ENCODE peak calls at places on chromosomes 4 and X, in ten cellular contexts. U is upper lobe of right lung, N is omental fat pad, Q is choroid plexus epithelial cell, F is retinal pigment epithelial cell, O is B cell, A is hepatocyte, B is H9, S is body of pancreas, J is transverse colon. W is an unnamed sample.

GRCh38 chrX:45524296-45524695 is 323.6 kb upstream of the DIPK2B start:
- DNase-seq in U (no peak), N (no peak), Q (no peak), F (no peak), O (no peak), A (no peak), B (no peak), S (no peak), J (no peak), W (no peak)

GRCh38 chr4:150297861-150298474 is 219.7 kb downstream of the DCLK2 start:
- DNase-seq in U (no peak), N (peak), Q (peak), F (no peak), O (no peak), A (peak), B (no peak), S (peak), J (peak), W (peak)

GRCh38 chr4:102518703-102519131 is 17.6 kb downstream of the NFKB1 start:
- DNase-seq in U (no peak), N (no peak), Q (peak), F (no peak), O (no peak), A (no peak), B (no peak), S (no peak), J (no peak), W (no peak)

GRCh38 chr4:113837397-113837796 is 75.9 kb upstream of the CAMK2D start:
- DNase-seq in U (no peak), N (no peak), Q (peak), F (peak), O (peak), A (peak), B (no peak), S (no peak), J (no peak), W (peak)

GRCh38 chr4:5322321-5322720 is 271.0 kb downstream of the STK32B start:
- DNase-seq in U (no peak), N (no peak), Q (no peak), F (no peak), O (no peak), A (no peak), B (no peak), S (no peak), J (no peak), W (no peak)

GRCh38 chr4:88645994-88646393 is 51.6 kb downstream of the NAP1L5 start:
- DNase-seq in U (no peak), N (no peak), Q (no peak), F (no peak), O (no peak), A (no peak), B (no peak), S (no peak), J (no peak), W (no peak)

GRCh38 chr4:119227690-119228089 is 15.2 kb downstream of the USP53 start:
- DNase-seq in U (no peak), N (no peak), Q (peak), F (no peak), O (no peak), A (no peak), B (no peak), S (no peak), J (no peak), W (no peak)

GRCh38 chr4:56619160-56619559 is 61.9 kb downstream of the HOPX start:
- DNase-seq in U (no peak), N (no peak), Q (peak), F (no peak), O (no peak), A (no peak), B (no peak), S (no peak), J (no peak), W (no peak)

GRCh38 chr4:23857353-23857752 is 32.5 kb downstream of the PPARGC1A start:
- DNase-seq in U (no peak), N (no peak), Q (peak), F (no peak), O (no peak), A (no peak), B (no peak), S (no peak), J (no peak), W (no peak)

GRCh38 chrX:46979340-46979739 is 67.1 kb downstream of the JADE3 start:
- DNase-seq in U (no peak), N (no peak), Q (peak), F (no peak), O (no peak), A (no peak), B (no peak), S (no peak), J (no peak), W (no peak)

GRCh38 chrX:40734956-40735317 is 405 bp downstream of the MED14 start:
- DNase-seq in U (peak), N (no peak), Q (peak), F (no peak), O (no peak), A (peak), B (no peak), S (peak), J (peak), W (no peak)

GRCh38 chrX:107146670-107147069 is 28.0 kb upstream of the RBM41 start:
- DNase-seq in U (no peak), N (no peak), Q (peak), F (no peak), O (no peak), A (no peak), B (no peak), S (no peak), J (no peak), W (no peak)

GRCh38 chrX:98371994-98372393 is 1488.3 kb downstream of the RPA4 start:
- DNase-seq in U (no peak), N (no peak), Q (no peak), F (no peak), O (no peak), A (no peak), B (peak), S (no peak), J (no peak), W (no peak)

GRCh38 chr4:168769416-168769815 is 240.6 kb downstream of the CBR4 start:
- DNase-seq in U (no peak), N (no peak), Q (peak), F (peak), O (no peak), A (peak), B (no peak), S (no peak), J (no peak), W (no peak)

GRCh38 chr4:137274404-137274803 is 257.9 kb downstream of the PCDH18 start:
- DNase-seq in U (no peak), N (no peak), Q (peak), F (no peak), O (no peak), A (peak), B (no peak), S (no peak), J (no peak), W (no peak)

GRCh38 chr4:66741081-66741480 is 804.2 kb downstream of the CENPC start:
- DNase-seq in U (no peak), N (no peak), Q (no peak), F (no peak), O (no peak), A (no peak), B (no peak), S (no peak), J (no peak), W (no peak)

GRCh38 chr4:163161536-163162205 is 5.0 kb downstream of the NAF1 start:
- DNase-seq in U (no peak), N (no peak), Q (peak), F (no peak), O (no peak), A (no peak), B (no peak), S (no peak), J (no peak), W (no peak)

GRCh38 chr4:184270808-184271413 is 53.2 kb upstream of the ENPP6 start:
- DNase-seq in U (no peak), N (no peak), Q (no peak), F (no peak), O (no peak), A (no peak), B (peak), S (no peak), J (no peak), W (no peak)

GRCh38 chrX:39869846-39870601 is 227.7 kb downstream of the BCOR start:
- DNase-seq in U (no peak), N (no peak), Q (peak), F (no peak), O (no peak), A (no peak), B (no peak), S (no peak), J (peak), W (no peak)

GRCh38 chr4:14749910-14750309 is 252.4 kb upstream of the CPEB2 start:
- DNase-seq in U (peak), N (no peak), Q (peak), F (no peak), O (no peak), A (peak), B (peak), S (peak), J (peak), W (no peak)

GRCh38 chr4:80434238-80434637 is 98.7 kb downstream of the CFAP299 start:
- DNase-seq in U (no peak), N (no peak), Q (peak), F (no peak), O (no peak), A (no peak), B (no peak), S (no peak), J (no peak), W (no peak)

GRCh38 chr4:82776925-82777542 is 21.6 kb downstream of the SCD5 start:
- DNase-seq in U (no peak), N (no peak), Q (peak), F (no peak), O (no peak), A (no peak), B (peak), S (no peak), J (no peak), W (no peak)

GRCh38 chr4:79445371-79445781 is 37.3 kb upstream of the GK2 start:
- DNase-seq in U (no peak), N (no peak), Q (no peak), F (no peak), O (no peak), A (no peak), B (no peak), S (no peak), J (no peak), W (no peak)

GRCh38 chr4:111268769-111269414 is 646.0 kb upstream of the PITX2 start:
- DNase-seq in U (no peak), N (no peak), Q (peak), F (no peak), O (no peak), A (no peak), B (no peak), S (no peak), J (no peak), W (peak)

GRCh38 chrX:8873956-8874355 is 72.8 kb upstream of the FAM9A start:
- DNase-seq in U (no peak), N (no peak), Q (no peak), F (no peak), O (no peak), A (no peak), B (no peak), S (no peak), J (no peak), W (no peak)

GRCh38 chr4:56764775-56765174 is 56.7 kb downstream of the SPINK2 start:
- DNase-seq in U (no peak), N (no peak), Q (no peak), F (no peak), O (no peak), A (no peak), B (no peak), S (no peak), J (no peak), W (no peak)

GRCh38 chr4:8387615-8388266 is 52.8 kb downstream of the ACOX3 start:
- DNase-seq in U (no peak), N (no peak), Q (peak), F (no peak), O (no peak), A (no peak), B (no peak), S (no peak), J (no peak), W (no peak)

GRCh38 chr4:182875471-182875870 is 41.7 kb downstream of the DCTD start:
- DNase-seq in U (no peak), N (no peak), Q (no peak), F (no peak), O (no peak), A (no peak), B (no peak), S (no peak), J (no peak), W (no peak)

GRCh38 chr4:182874946-182875345 is 42.2 kb downstream of the DCTD start:
- DNase-seq in U (no peak), N (no peak), Q (no peak), F (no peak), O (no peak), A (no peak), B (no peak), S (no peak), J (no peak), W (no peak)

GRCh38 chr4:182873726-182874125 is 43.5 kb downstream of the DCTD start:
- DNase-seq in U (no peak), N (no peak), Q (no peak), F (no peak), O (no peak), A (no peak), B (no peak), S (no peak), J (no peak), W (no peak)

GRCh38 chr4:182872886-182873285 is 44.3 kb downstream of the DCTD start:
- DNase-seq in U (no peak), N (no peak), Q (no peak), F (no peak), O (no peak), A (no peak), B (no peak), S (no peak), J (no peak), W (no peak)

DNA sequence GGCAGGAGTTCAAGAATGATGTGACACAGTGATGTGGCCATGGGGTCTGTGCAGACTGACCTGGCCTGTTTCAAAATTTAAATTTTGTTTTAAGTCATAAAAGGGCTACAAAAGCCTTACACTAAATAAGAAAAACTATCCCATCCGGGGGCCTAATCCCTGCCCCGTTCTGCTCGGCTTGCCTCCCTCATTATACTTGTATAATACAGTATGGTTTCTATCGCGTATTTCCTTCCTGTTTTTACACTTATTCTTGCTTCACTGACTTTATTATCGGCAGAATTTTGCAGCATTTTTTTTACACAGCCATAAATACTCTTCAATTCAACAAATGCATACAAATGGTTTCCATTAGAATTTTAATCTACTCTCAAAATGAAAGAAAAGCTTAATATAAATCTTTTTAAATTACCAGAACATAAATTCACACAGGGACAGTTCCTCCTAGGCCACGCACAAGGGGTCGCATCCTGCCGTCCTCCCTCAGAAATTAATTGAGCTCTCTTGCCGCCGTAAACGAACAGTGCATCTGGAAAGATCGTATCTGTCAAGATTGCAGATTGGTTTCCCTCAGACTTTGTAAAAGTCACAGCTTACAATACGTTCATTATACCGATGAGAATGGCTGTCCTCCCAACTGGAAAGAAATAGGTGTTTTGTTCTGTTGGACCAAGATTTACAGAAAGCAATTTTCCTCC is 42.9 kb downstream of the DCTD start:
- DNase-seq in U (no peak), N (no peak), Q (no peak), F (no peak), O (no peak), A (no peak), B (no peak), S (no peak), J (no peak), W (no peak)
- TF ChIP-seq CTCF in U (no peak), N (no peak), Q (no peak), F (no peak), O (no peak), A (no peak), B (no peak), S (no peak), J (no peak), W (no peak)

DNA sequence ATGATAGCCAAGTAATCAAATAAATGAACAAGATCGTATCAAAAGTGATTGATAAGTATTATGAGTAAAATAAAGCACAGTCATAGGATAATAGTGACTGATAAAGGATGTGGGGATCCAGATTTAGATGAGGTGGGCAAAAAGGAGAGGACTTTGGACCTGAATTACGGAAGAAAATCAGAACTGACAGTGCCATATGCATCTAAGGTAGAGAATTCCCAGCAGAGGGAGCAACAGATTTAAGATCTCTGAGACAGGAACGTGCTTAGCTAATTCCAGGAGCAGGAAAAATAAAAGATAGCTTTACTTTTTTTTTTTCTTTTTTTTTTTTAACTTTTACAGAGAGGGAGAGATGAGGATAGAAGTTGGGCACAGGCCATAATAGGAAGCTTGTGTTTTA is 189.9 kb downstream of the NWD2 start:
- DNase-seq in U (no peak), N (no peak), Q (peak), F (no peak), O (no peak), A (peak), B (no peak), S (no peak), J (no peak), W (no peak)
- TF ChIP-seq CTCF in U (no peak), N (no peak), Q (peak), F (peak), O (no peak), A (peak), B (peak), S (no peak), J (no peak), W (no peak)

GRCh38 chr4:187929024-187929423 is 66.5 kb upstream of the ZFP42 start:
- DNase-seq in U (no peak), N (no peak), Q (no peak), F (no peak), O (no peak), A (no peak), B (peak), S (no peak), J (no peak), W (no peak)
- TF ChIP-seq CTCF in U (peak), N (no peak), Q (no peak), F (no peak), O (no peak), A (peak), B (peak), S (no peak), J (no peak), W (no peak)

GRCh38 chrX:30307466-30307865 is 1.7 kb downstream of the NR0B1 start:
- DNase-seq in U (no peak), N (no peak), Q (no peak), F (no peak), O (no peak), A (no peak), B (no peak), S (no peak), J (no peak), W (no peak)

GRCh38 chrX:30304866-30305265 is 4.3 kb downstream of the NR0B1 start:
- DNase-seq in U (no peak), N (no peak), Q (no peak), F (no peak), O (no peak), A (no peak), B (no peak), S (no peak), J (no peak), W (no peak)

GRCh38 chrX:30309139-30309571 is at the start of gene NR0B1:
- DNase-seq in U (no peak), N (no peak), Q (no peak), F (no peak), O (peak), A (peak), B (peak), S (peak), J (no peak), W (no peak)

GRCh38 chrX:30310429-30311206 is 1.4 kb upstream of the NR0B1 start:
- DNase-seq in U (no peak), N (no peak), Q (no peak), F (no peak), O (no peak), A (no peak), B (no peak), S (no peak), J (no peak), W (no peak)

DNA sequence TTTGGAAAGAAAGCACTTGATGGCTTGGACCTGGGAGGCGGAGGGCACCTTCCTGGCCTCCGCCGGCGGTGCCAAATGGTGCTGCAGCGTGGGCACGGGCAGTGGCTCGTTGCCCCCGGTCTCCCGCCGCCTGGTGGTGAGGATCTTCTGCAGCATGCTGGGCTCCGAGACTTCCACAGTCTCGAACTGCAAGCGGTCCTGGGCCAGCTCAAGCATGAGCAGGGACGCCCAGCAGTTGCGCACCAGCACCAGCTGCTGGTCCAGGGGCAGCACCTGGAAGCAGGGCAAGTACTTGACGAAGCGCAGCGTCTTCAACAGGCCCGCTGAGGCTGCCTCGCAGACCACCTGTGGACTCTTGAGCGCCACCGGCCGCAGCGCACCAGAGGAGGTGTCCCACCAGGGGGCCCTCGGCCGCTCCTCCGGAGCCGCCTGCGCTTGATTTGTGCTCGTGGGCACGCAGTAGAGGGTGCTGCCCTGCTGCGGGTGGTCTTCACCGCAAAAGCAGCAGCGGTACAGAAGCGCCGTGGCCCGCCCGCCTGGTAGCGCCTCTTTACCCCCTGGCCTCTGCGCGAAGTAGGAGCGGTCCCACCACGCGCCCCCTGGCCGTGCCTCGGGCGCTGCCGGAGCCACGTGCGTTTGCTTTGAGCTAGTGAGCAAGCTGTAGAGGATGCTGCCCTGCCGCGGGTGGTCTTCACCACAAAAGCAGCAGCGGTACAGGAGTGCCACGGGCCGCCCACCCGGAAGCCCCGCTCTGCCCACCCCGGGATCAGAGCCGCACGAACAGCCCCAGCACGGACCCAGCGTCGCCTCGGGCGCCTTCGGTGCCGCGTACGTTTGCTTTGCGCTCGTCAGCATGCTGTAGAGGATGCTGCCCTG is 689 bp downstream of the NR0B1 start:
- DNase-seq in U (no peak), N (no peak), Q (peak), F (no peak), O (peak), A (peak), B (peak), S (no peak), J (no peak), W (peak)
- TF ChIP-seq CTCF in U (no peak), N (no peak), Q (peak), F (peak), O (no peak), A (peak), B (peak), S (no peak), J (no peak), W (no peak)

DNA sequence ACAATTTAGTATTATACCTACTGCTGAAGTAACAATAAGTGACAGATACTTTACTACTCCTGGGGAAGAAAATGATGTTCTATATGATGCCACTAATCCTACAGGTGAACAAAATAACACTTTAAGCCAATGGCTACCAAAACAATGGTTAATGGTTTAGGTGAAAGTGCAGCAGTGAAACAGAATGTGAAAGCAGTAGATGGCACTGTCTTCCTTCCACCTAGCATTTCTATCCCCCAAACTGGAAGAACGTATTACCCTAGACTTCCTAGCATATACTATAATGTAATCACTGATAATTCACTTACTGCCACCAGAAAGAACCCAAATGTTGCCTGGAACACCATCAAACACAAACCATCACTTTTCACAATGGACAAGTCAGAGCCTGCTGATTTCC is 18.9 kb upstream of the CABS1 start:
- DNase-seq in U (no peak), N (no peak), Q (no peak), F (no peak), O (no peak), A (no peak), B (no peak), S (no peak), J (no peak), W (no peak)
- TF ChIP-seq CTCF in U (no peak), N (no peak), Q (no peak), F (no peak), O (no peak), A (no peak), B (peak), S (no peak), J (no peak), W (no peak)